ENCODE peak calls at places on chromosomes 6 and 20, in four cellular contexts. T is fibroblast of lung; C is stimulated activated CD4-positive, alpha-beta T cell treated with anti-CD3 and anti-CD28 coated beads, TNF-alpha, amount 100 ng/mL, for 24 hours; S is activated T-helper 9 cell treated with anti-CD3 and anti-CD28 coated beads, Interleukin-2, amount 50 U/mL, for 16 hours. W is an unnamed sample.

GRCh38 chr6:134686071-134686470 is 263.8 kb downstream of the ALDH8A1 start:
- DNase-seq in T (peak; percentile 7), C (no peak), S (no peak), W (peak; percentile 30)

GRCh38 chr6:54072708-54073313 is 38.4 kb upstream of the MLIP start:
- DNase-seq in T (no peak), C (no peak), S (no peak), W (no peak)

GRCh38 chr20:31602779-31603441 is 2.2 kb upstream of the ID1 start:
- DNase-seq in T (peak; percentile 76), C (peak; percentile 42), S (peak; percentile 35), W (peak; percentile 83)

GRCh38 chr6:136323431-136324112 is 33.9 kb upstream of the BCLAF1 start:
- DNase-seq in T (peak; percentile 34), C (no peak), S (no peak), W (peak; percentile 24)

GRCh38 chr20:48631114-48632016 is 196.4 kb downstream of the PREX1 start:
- DNase-seq in T (peak; percentile 51), C (no peak), S (no peak), W (peak; percentile 26)

GRCh38 chr6:134175532-134176282 is 123.3 kb upstream of the SLC2A12 start:
- DNase-seq in T (peak; percentile 74), C (peak; percentile 50), S (peak; percentile 41), W (peak; percentile 83)

GRCh38 chr20:23327617-23328333 is 22.8 kb upstream of the NXT1 start:
- DNase-seq in T (no peak), C (no peak), S (no peak), W (no peak)

GRCh38 chr6:170522565-170523183 is 30.4 kb downstream of the PSMB1 start:
- DNase-seq in T (peak; percentile 11), C (no peak), S (no peak), W (peak; percentile 14)

GRCh38 chr6:44221291-44221960 is 2.0 kb upstream of the SLC29A1 start:
- DNase-seq in T (peak; percentile 84), C (peak; percentile 75), S (peak; percentile 51), W (peak; percentile 100)

GRCh38 chr20:7346562-7346961 is 579.1 kb downstream of the BMP2 start:
- DNase-seq in T (no peak), C (no peak), S (no peak), W (peak; percentile 5)

GRCh38 chr6:28408076-28408802 is 8.7 kb upstream of the ZSCAN12 start:
- DNase-seq in T (no peak), C (no peak), S (no peak), W (no peak)

GRCh38 chr20:8983478-8984345 is 85.2 kb upstream of the PLCB4 start:
- DNase-seq in T (no peak), C (no peak), S (no peak), W (no peak)

GRCh38 chr20:17647391-17648305 is 34.4 kb downstream of the RRBP1 start:
- DNase-seq in T (no peak), C (no peak), S (no peak), W (no peak)

GRCh38 chr6:7769702-7770101 is 43.8 kb downstream of the BMP6 start:
- DNase-seq in T (peak; percentile 15), C (no peak), S (no peak), W (no peak)

GRCh38 chr6:36784379-36784636 is 54.9 kb downstream of the CPNE5 start:
- DNase-seq in T (no peak), C (no peak), S (no peak), W (no peak)

GRCh38 chr20:44180814-44181213 is 6.2 kb downstream of the JPH2 start:
- DNase-seq in T (peak; percentile 55), C (no peak), S (no peak), W (no peak)

GRCh38 chr20:38723069-38723981 is 961 bp upstream of the SLC32A1 start:
- DNase-seq in T (peak; percentile 23), C (no peak), S (no peak), W (no peak)

GRCh38 chr6:168181316-168181715 is 102.3 kb upstream of the FRMD1 start:
- DNase-seq in T (no peak), C (no peak), S (no peak), W (no peak)

GRCh38 chr6:44828780-44829179 is 441.3 kb downstream of the CDC5L start:
- DNase-seq in T (no peak), C (no peak), S (no peak), W (no peak)

GRCh38 chr6:19838442-19839236 is 1.5 kb downstream of the ID4 start:
- DNase-seq in T (peak; percentile 12), C (no peak), S (no peak), W (peak; percentile 23)

GRCh38 chr6:139533573-139534471 is 159.4 kb upstream of the CITED2 start:
- DNase-seq in T (peak; percentile 91), C (no peak), S (no peak), W (no peak)

GRCh38 chr20:54320148-54320607 is 112.3 kb downstream of the PFDN4 start:
- DNase-seq in T (no peak), C (no peak), S (no peak), W (no peak)

GRCh38 chr20:62027116-62027515 is 38.6 kb downstream of the TAF4 start:
- DNase-seq in T (no peak), C (no peak), S (no peak), W (no peak)

GRCh38 chr6:110814488-110815259 is 595 bp downstream of the CDK19 start:
- DNase-seq in T (peak; percentile 42), C (peak; percentile 58), S (peak; percentile 46), W (peak; percentile 53)

GRCh38 chr6:105902401-105903031 is 183.6 kb upstream of the PRDM1 start:
- DNase-seq in T (no peak), C (no peak), S (no peak), W (peak; percentile 13)

GRCh38 chr6:45714795-45715507 is 300.7 kb downstream of the CLIC5 start:
- DNase-seq in T (peak; percentile 92), C (no peak), S (peak; percentile 16), W (peak; percentile 38)

GRCh38 chr20:35661013-35661412 is 3.7 kb downstream of the CPNE1 start:
- DNase-seq in T (no peak), C (no peak), S (no peak), W (no peak)

GRCh38 chr6:87791485-87791884 is 89.5 kb upstream of the AKIRIN2 start:
- DNase-seq in T (no peak), C (no peak), S (no peak), W (no peak)

GRCh38 chr6:159979136-159979874 is 10.4 kb downstream of the IGF2R start:
- DNase-seq in T (no peak), C (peak; percentile 66), S (peak; percentile 55), W (peak; percentile 54)

GRCh38 chr20:2817891-2818595 is 1.9 kb downstream of the TMEM239 start:
- DNase-seq in T (peak; percentile 32), C (no peak), S (no peak), W (no peak)

GRCh38 chr6:6918216-6918983 is 189.4 kb upstream of the RREB1 start:
- DNase-seq in T (peak; percentile 70), C (peak; percentile 80), S (peak; percentile 52), W (peak; percentile 83)

GRCh38 chr20:46959081-46959692 is 64.5 kb downstream of the EYA2 start:
- DNase-seq in T (peak; percentile 94), C (no peak), S (no peak), W (peak; percentile 87)

GRCh38 chr6:163398796-163399195 is 15.7 kb upstream of the QKI start:
- DNase-seq in T (peak; percentile 42), C (no peak), S (no peak), W (no peak)

GRCh38 chr20:35318502-35319157 is 26.4 kb upstream of the FAM83C start:
- DNase-seq in T (peak; percentile 77), C (no peak), S (no peak), W (peak; percentile 75)

GRCh38 chr6:132084811-132085509 is 133.8 kb upstream of the CCN2 start:
- DNase-seq in T (peak; percentile 85), C (no peak), S (no peak), W (peak; percentile 32)

GRCh38 chr6:56594699-56595098 is 48.0 kb downstream of the DST start:
- DNase-seq in T (no peak), C (no peak), S (no peak), W (no peak)

GRCh38 chr6:30100585-30101422 is 12.1 kb downstream of the TRIM31 start:
- DNase-seq in T (no peak), C (no peak), S (peak; percentile 9), W (no peak)

GRCh38 chr20:33394718-33395117 is 6.6 kb downstream of the CDK5RAP1 start:
- DNase-seq in T (peak; percentile 19), C (no peak), S (no peak), W (no peak)

GRCh38 chr6:80343511-80343910 is 237.0 kb downstream of the BCKDHB start:
- DNase-seq in T (no peak), C (no peak), S (no peak), W (no peak)

GRCh38 chr20:37580069-37580468 is 52.4 kb upstream of the BLCAP start:
- DNase-seq in T (no peak), C (no peak), S (no peak), W (no peak)